ENCODE peak calls at places on chromosome 4, in nine cellular contexts. A is heart right ventricle, E is IMR-90, G is brain microvascular endothelial cell, S is foreskin fibroblast, B is fibroblast of lung, K is dorsolateral prefrontal cortex, M is mesenchymal stem cell, N is lower lobe of right lung. D is an unnamed sample.

GRCh38 chr4:181301735-181302380 is 941.3 kb upstream of the TENM3 start:
- DNase-seq in A (no peak), E (peak), G (peak), S (no peak), B (peak), K (no peak), M (no peak), N (peak), D (no peak)

GRCh38 chr4:181235361-181235760 is 1007.8 kb upstream of the TENM3 start:
- DNase-seq in A (no peak), E (no peak), G (no peak), S (no peak), B (no peak), K (no peak), M (no peak), N (no peak), D (no peak)

GRCh38 chr4:101285985-101286384 is 61.3 kb downstream of the PPP3CA start:
- DNase-seq in A (no peak), E (no peak), G (no peak), S (peak), B (no peak), K (no peak), M (no peak), N (no peak), D (no peak)

GRCh38 chr4:80145739-80146138 is 51.6 kb upstream of the PRDM8 start:
- DNase-seq in A (no peak), E (no peak), G (no peak), S (no peak), B (no peak), K (no peak), M (no peak), N (no peak), D (no peak)

GRCh38 chr4:183256756-183257385 is 63.2 kb downstream of the CLDN22 start:
- DNase-seq in A (peak), E (peak), G (peak), S (peak), B (peak), K (peak), M (peak), N (peak), D (peak)

GRCh38 chr4:182923796-182924365 is 6.7 kb upstream of the DCTD start:
- DNase-seq in A (no peak), E (peak), G (no peak), S (no peak), B (no peak), K (no peak), M (no peak), N (no peak), D (no peak)

GRCh38 chr4:56909083-56909981 is 1.6 kb downstream of the REST start:
- DNase-seq in A (peak), E (peak), G (peak), S (peak), B (peak), K (peak), M (peak), N (peak), D (peak)

GRCh38 chr4:88858752-88859151 is 161.1 kb upstream of the NAP1L5 start:
- DNase-seq in A (no peak), E (no peak), G (no peak), S (no peak), B (no peak), K (no peak), M (no peak), N (no peak), D (no peak)

GRCh38 chr4:142683997-142684396 is 162.1 kb downstream of the INPP4B start:
- DNase-seq in A (no peak), E (no peak), G (no peak), S (no peak), B (no peak), K (no peak), M (no peak), N (no peak), D (no peak)

GRCh38 chr4:47031011-47031678 is at the start of gene GABRB1:
- DNase-seq in A (peak), E (peak), G (peak), S (peak), B (peak), K (peak), M (peak), N (peak), D (peak)

GRCh38 chr4:182143086-182143821 is 99.9 kb upstream of the TENM3 start:
- DNase-seq in A (no peak), E (peak), G (no peak), S (peak), B (peak), K (no peak), M (no peak), N (no peak), D (no peak)

GRCh38 chr4:105967058-105967658 is 71.9 kb downstream of the NPNT start:
- DNase-seq in A (no peak), E (no peak), G (no peak), S (no peak), B (no peak), K (no peak), M (no peak), N (peak), D (peak)

GRCh38 chr4:92969650-92970370 is 666.0 kb downstream of the GRID2 start:
- DNase-seq in A (no peak), E (peak), G (peak), S (peak), B (peak), K (no peak), M (peak), N (no peak), D (no peak)

GRCh38 chr4:52016985-52017384 is 3.2 kb downstream of the LRRC66 start:
- DNase-seq in A (no peak), E (no peak), G (no peak), S (no peak), B (no peak), K (no peak), M (no peak), N (no peak), D (no peak)

GRCh38 chr4:102517753-102518152 is 16.6 kb downstream of the NFKB1 start:
- DNase-seq in A (no peak), E (no peak), G (no peak), S (no peak), B (no peak), K (no peak), M (no peak), N (no peak), D (no peak)

GRCh38 chr4:165537028-165537648 is 158.3 kb downstream of the CPE start:
- DNase-seq in A (peak), E (peak), G (peak), S (peak), B (peak), K (no peak), M (peak), N (no peak), D (no peak)

GRCh38 chr4:22957774-22958173 is 265.0 kb downstream of the GBA3 start:
- DNase-seq in A (no peak), E (no peak), G (no peak), S (no peak), B (no peak), K (no peak), M (no peak), N (no peak), D (no peak)

GRCh38 chr4:21948347-21949072 is at the start of gene KCNIP4:
- DNase-seq in A (no peak), E (no peak), G (peak), S (peak), B (peak), K (peak), M (peak), N (no peak), D (peak)

GRCh38 chr4:47526281-47526680 is 41.2 kb downstream of the ATP10D start:
- DNase-seq in A (no peak), E (peak), G (no peak), S (peak), B (peak), K (no peak), M (no peak), N (no peak), D (no peak)

GRCh38 chr4:38381788-38382187 is 282.2 kb upstream of the KLF3 start:
- DNase-seq in A (no peak), E (no peak), G (no peak), S (peak), B (peak), K (no peak), M (no peak), N (no peak), D (peak)

GRCh38 chr4:129232627-129233337 is 136.8 kb downstream of the C4orf33 start:
- DNase-seq in A (no peak), E (no peak), G (no peak), S (no peak), B (peak), K (no peak), M (peak), N (no peak), D (no peak)

GRCh38 chr4:160836431-160836830 is 1327.4 kb downstream of the FSTL5 start:
- DNase-seq in A (no peak), E (no peak), G (no peak), S (no peak), B (no peak), K (no peak), M (peak), N (no peak), D (no peak)

DNA sequence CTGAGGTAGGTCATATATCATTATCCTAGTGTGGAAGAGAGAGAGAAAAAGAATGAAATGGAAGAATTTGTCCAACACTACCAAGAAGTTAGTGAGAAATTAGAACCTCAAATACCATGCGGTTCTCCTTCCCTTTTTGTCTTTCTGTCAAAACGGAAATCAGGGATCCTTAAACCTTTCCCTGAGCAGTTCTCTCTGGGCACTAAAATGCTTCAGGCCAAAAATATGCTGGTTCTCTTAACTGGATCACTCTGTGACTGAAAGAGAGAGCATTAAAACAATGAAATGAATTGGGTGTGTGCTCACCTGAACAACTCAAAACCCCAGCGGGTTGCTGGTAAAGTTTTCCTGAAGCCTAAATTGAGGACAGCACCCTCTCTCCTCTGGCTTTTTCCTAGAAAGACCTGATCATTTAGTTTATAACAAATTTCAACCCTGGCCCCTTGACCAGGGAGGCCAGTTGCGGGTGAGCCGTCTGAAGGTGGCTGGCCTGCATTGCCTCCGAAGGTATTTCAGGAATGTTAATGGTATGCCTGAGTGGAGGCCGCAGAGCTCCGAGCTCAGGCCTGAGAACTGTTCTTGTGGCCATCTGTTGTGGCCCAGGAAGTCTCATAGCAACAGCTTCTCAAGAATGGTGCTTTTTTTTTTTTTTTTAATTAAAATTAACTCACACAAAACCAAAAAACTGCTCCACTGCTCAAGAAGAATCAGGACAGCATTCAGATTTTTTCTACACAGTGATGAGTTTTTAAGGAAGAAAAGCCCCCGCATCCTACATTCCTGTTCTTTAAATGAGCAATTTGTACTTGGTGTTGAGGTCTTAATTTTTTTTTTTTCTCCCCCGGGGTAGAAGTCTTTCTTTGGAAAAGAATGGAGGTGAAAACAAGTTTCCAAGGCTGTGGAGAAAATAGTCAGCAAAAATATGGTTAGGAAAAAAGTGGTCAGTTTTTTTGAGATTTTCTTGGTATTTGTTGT is 155.1 kb downstream of the SHROOM3 start:
- DNase-seq in A (peak), E (peak), G (peak), S (peak), B (peak), K (no peak), M (peak), N (peak), D (peak)
- H3K4me3 ChIP-seq in A (no peak), E (no peak), G (no peak), S (no peak), B (no peak), K (no peak), M (no peak), N (no peak), D (peak)

DNA sequence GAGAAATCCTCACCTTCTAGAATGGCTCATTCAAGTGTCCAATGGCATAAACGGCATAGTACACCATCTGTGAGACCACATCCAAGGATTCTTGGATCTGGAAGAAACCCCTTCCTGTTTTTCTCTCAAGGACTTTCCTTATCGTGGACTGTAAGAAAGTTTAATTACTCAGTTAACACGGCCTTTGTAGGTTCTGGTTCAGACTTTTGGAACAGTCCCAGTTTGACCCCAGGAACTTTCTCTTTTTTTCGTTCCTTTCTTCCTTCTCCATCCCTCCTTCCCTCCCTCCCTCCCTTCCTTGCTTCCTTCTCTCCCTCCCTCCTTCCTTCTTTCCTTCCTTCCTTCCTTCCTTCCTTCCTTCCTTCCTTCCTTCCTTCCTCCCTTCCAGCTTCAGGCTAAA is 343.5 kb upstream of the SMIM31 start:
- DNase-seq in A (no peak), E (no peak), G (no peak), S (no peak), B (no peak), K (no peak), M (no peak), N (no peak), D (no peak)
- H3K4me3 ChIP-seq in A (no peak), E (no peak), G (no peak), S (no peak), B (no peak), K (no peak), M (no peak), N (no peak), D (no peak)

DNA sequence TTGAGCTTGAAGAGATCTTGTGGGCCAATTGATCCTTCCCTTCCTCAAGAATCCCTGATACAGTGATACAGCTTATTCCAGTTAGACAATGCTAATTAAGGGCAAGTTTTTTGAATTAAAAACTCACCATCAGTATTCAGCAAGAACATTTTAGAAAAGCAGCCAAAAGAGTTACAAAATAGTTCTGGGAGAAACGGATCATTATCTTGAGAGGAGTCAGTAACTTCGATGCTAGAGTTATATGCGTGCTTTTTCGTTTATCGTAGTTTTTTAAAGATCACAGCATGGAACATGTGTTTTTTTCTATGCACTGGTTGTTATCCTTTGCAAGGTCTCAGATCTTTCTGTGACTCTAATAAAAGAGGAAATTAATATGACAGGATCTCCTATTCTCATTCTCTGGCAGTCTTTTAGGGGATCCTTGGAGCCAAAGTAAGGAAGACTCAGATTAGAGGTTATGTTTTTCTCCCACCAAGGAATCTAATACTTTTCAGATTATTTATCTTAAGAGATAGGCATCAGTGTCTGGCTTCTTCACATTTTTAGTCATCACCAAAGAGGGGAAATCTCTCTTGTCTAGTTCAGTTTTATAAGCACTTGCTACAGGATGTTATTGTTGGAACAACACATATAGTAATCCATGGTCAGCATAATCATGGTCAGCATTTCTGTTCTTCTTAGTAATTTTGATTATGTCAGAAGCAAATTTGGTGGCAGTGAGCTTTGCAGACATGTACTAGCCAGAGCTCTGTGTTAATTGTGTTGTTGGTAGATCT is 109.7 kb downstream of the PDLIM5 start:
- DNase-seq in A (no peak), E (peak), G (peak), S (peak), B (peak), K (no peak), M (peak), N (no peak), D (no peak)
- H3K4me3 ChIP-seq in A (no peak), E (no peak), G (no peak), S (no peak), B (no peak), K (no peak), M (no peak), N (no peak), D (no peak)

GRCh38 chr4:729336-730315 is 24.0 kb downstream of the PCGF3 start:
- DNase-seq in A (no peak), E (no peak), G (no peak), S (no peak), B (no peak), K (no peak), M (no peak), N (no peak), D (no peak)
- H3K4me3 ChIP-seq in A (no peak), E (no peak), G (no peak), S (no peak), B (no peak), K (no peak), M (no peak), N (no peak), D (no peak)

GRCh38 chr4:25970691-25971427 is 56.8 kb downstream of the SMIM20 start:
- DNase-seq in A (no peak), E (no peak), G (peak), S (peak), B (peak), K (no peak), M (peak), N (no peak), D (no peak)
- H3K4me3 ChIP-seq in A (no peak), E (no peak), G (no peak), S (no peak), B (no peak), K (no peak), M (no peak), N (no peak), D (no peak)

D was measured in kidney.